ENCODE peak calls at places on chromosomes 2 and 18, in six cellular contexts. J is ovary, N is K562, S is HepG2, L is A549, M is upper lobe of left lung. Q is an unnamed sample.

GRCh38 chr2:109214651-109215371 is 85.8 kb downstream of the SH3RF3 start:
- DNase-seq in J (no peak), N (no peak), S (no peak), L (no peak), M (no peak), Q (peak)

GRCh38 chr2:69652206-69652605 is 8.7 kb upstream of the AAK1 start:
- DNase-seq in J (no peak), N (no peak), S (no peak), L (peak), M (no peak), Q (no peak)

GRCh38 chr2:65366595-65367125 is 65.7 kb downstream of the SPRED2 start:
- DNase-seq in J (no peak), N (peak), S (peak), L (peak), M (no peak), Q (no peak)

GRCh38 chr2:103132536-103133217 is 370.8 kb downstream of the TMEM182 start:
- DNase-seq in J (no peak), N (no peak), S (no peak), L (no peak), M (no peak), Q (no peak)

GRCh38 chr18:77131100-77131651 is 1.4 kb downstream of the MBP start:
- DNase-seq in J (no peak), N (no peak), S (no peak), L (no peak), M (peak), Q (peak)

GRCh38 chr2:235505210-235505741 is 11.4 kb downstream of the AGAP1 start:
- DNase-seq in J (no peak), N (no peak), S (peak), L (no peak), M (no peak), Q (no peak)

GRCh38 chr2:24049485-24050021 is at the start of gene FKBP1B:
- DNase-seq in J (peak), N (peak), S (peak), L (peak), M (peak), Q (peak)

GRCh38 chr2:11945139-11946126 is 199.0 kb downstream of the LPIN1 start:
- DNase-seq in J (no peak), N (peak), S (no peak), L (no peak), M (no peak), Q (no peak)

GRCh38 chr2:9473985-9474360 is 378 bp upstream of the IAH1 start:
- DNase-seq in J (peak), N (no peak), S (no peak), L (no peak), M (peak), Q (peak)

GRCh38 chr2:205872716-205873115 is 190.4 kb downstream of the NRP2 start:
- DNase-seq in J (no peak), N (no peak), S (no peak), L (no peak), M (no peak), Q (no peak)

GRCh38 chr2:165057308-165057707 is 102.0 kb upstream of the SLC38A11 start:
- DNase-seq in J (no peak), N (no peak), S (no peak), L (no peak), M (no peak), Q (no peak)

GRCh38 chr2:165056585-165056984 is 101.3 kb upstream of the SLC38A11 start:
- DNase-seq in J (no peak), N (no peak), S (no peak), L (no peak), M (no peak), Q (no peak)

GRCh38 chr2:165054667-165055066 is 99.3 kb upstream of the SLC38A11 start:
- DNase-seq in J (no peak), N (no peak), S (no peak), L (no peak), M (no peak), Q (no peak)

GRCh38 chr2:165057931-165058330 is 102.6 kb upstream of the SLC38A11 start:
- DNase-seq in J (no peak), N (no peak), S (no peak), L (no peak), M (no peak), Q (no peak)

DNA sequence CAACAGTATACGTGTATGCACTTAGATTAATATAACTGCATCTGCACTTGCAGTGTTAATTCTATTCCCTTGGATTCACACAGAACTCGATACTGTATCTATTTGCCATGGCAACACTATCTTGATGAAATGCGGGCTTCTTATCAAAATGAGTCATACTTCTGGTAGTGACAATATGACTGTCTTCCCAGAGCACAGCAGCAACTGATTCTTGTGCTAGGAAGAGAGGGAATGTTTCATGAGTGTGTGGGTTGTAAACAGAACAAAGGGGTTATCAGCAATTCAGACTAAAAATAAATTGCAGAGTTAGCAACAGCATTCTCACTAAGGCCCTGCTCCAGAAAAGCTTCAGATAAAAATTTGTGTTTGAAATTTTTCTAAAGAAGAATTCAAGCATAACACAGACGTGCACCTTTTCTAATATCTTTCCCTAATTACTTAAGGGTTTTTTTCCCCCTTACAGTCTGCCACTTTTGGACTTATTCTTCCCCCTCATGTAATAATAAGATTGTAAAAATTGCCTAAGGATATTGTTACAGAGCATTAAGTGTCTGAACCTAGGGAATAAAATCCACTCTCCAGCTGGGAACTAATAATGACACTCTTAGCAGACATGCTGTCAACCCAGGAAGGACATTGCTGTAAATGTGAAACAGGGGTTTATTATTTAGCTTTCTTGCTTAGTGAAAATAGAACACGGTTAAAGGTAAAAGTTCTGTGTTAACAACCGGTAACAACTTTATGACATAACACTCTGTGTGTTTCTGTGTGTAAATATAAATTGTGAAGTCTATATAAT is 100.0 kb upstream of the SLC38A11 start:
- DNase-seq in J (no peak), N (no peak), S (no peak), L (no peak), M (no peak), Q (no peak)
- TF ChIP-seq EP300 in J (no peak), N (no peak), S (no peak), L (no peak), M (no peak), Q (no peak)

GRCh38 chr2:219161097-219161496 is 482 bp upstream of the NHEJ1 start:
- DNase-seq in J (no peak), N (no peak), S (peak), L (no peak), M (no peak), Q (no peak)
- H3K4me3 ChIP-seq in J (peak), N (peak), S (peak), L (peak), M (peak), Q (peak)

DNA sequence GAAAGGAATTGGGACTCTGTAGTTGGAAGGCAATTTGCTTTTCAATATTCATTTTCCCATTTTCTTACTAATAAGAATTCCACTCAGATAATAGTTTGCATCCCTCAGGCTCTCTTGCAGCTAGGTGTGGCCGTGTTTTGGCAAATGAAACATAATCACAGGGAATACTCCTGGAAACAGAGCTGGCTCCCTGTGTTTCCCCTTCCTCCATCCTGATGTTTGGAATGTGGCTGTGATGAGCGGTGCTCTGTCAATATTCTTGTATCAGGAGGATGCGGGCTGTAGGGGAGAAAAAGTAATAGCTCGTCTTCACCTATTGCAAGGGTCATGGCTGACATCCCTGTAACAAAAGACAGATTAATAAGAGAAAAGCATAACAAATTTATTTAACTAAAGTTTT is 271.0 kb downstream of the MYCN start:
- DNase-seq in J (no peak), N (no peak), S (no peak), L (no peak), M (no peak), Q (no peak)
- TF ChIP-seq EP300 in J (no peak), N (no peak), S (no peak), L (no peak), M (no peak), Q (no peak)

GRCh38 chr2:104841694-104842093 is 12.2 kb upstream of the POU3F3 start:
- DNase-seq in J (no peak), N (no peak), S (no peak), L (no peak), M (no peak), Q (no peak)
- H3K4me3 ChIP-seq in J (no peak), N (no peak), S (no peak), L (no peak), M (no peak), Q (no peak)

GRCh38 chr18:28823506-28824182 is 646.7 kb upstream of the CDH2 start:
- DNase-seq in J (no peak), N (no peak), S (no peak), L (no peak), M (peak), Q (no peak)

GRCh38 chr18:28831476-28831875 is 654.5 kb upstream of the CDH2 start:
- DNase-seq in J (no peak), N (no peak), S (no peak), L (no peak), M (no peak), Q (no peak)

GRCh38 chr18:28820353-28820752 is 643.4 kb upstream of the CDH2 start:
- DNase-seq in J (no peak), N (no peak), S (no peak), L (no peak), M (no peak), Q (no peak)

GRCh38 chr18:28824183-28824574 is 647.2 kb upstream of the CDH2 start:
- DNase-seq in J (no peak), N (no peak), S (no peak), L (no peak), M (no peak), Q (no peak)

DNA sequence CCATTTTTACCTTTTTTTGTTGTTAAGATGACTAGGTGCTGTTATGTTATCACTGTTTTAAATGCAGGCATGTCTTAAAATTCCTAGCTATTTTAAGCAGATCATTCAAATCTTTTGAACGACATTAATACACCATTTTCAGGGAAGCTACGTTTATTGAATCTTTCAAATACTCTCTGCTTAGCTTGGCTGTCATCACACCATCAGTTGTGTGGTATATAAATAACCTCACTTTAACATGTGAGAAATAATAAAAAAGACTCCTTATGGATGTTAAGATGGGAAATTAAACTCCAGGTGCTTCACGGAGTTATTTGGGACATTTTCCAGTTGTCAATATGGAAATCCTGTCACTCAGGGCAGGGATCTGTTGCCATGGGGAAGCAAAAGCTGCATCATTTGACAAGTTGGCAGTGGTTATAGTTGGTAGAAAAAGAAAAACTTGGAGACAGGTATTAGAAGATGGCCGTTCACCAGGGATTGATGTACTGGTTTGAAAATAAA is 649.2 kb upstream of the CDH2 start:
- DNase-seq in J (no peak), N (no peak), S (no peak), L (no peak), M (no peak), Q (no peak)
- TF ChIP-seq EP300 in J (no peak), N (no peak), S (no peak), L (no peak), M (no peak), Q (no peak)

DNA sequence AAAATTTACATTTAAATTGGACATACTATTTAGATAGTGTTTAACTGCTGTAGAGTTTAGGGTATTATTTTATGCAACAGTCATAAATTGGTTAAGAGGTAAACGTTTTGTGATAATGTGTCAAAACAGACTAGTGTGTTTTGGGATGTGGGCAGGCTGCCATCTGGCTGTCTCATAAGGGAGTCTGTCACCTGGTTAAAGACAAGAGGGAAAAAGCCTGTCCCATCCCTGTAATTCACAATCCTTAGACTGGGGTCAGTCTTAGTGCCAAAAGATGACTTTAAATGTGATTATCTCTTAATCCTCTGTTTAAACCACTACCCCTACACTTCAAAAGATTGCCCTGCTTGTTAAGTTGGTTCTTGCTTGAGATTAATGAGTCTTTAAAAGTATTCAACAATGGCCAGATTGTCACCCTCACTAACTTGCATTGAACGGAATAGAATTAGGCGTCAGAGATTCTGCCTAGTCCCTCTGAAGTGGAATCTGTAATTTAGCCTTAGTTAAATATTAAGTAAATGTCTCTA is 59.2 kb downstream of the SGPP2 start:
- DNase-seq in J (no peak), N (no peak), S (no peak), L (no peak), M (no peak), Q (no peak)
- H3K4me3 ChIP-seq in J (no peak), N (no peak), S (no peak), L (no peak), M (no peak), Q (no peak)